ENCODE peak calls at places on chromosome X, in six cellular contexts. E is fibroblast of pulmonary artery, K is SW 1271, O is RPMI8226, T is caudate nucleus, R is right atrium auricular region. W is an unnamed sample.

GRCh38 chrX:39477031-39477430 is 620.7 kb downstream of the BCOR start:
- DNase-seq in R (no peak), T (no peak), E (no peak), K (no peak), O (no peak), W (no peak)

GRCh38 chrX:98380556-98380955 is 1496.8 kb downstream of the RPA4 start:
- DNase-seq in O (no peak), T (no peak), K (no peak), R (no peak), E (no peak), W (no peak)

GRCh38 chrX:153477039-153477438 is 6.7 kb upstream of the HAUS7 start:
- DNase-seq in R (no peak), T (no peak), O (no peak), K (no peak), E (peak), W (no peak)

GRCh38 chrX:28010875-28011274 is 29.6 kb upstream of the DCAF8L1 start:
- DNase-seq in T (no peak), R (no peak), E (no peak), O (no peak), K (no peak), W (no peak)

GRCh38 chrX:19846995-19847790 is 40.2 kb downstream of the SH3KBP1 start:
- DNase-seq in E (peak), R (peak), K (no peak), T (no peak), O (no peak), W (peak)

GRCh38 chrX:34343001-34343400 is 210.9 kb upstream of the FAM47A start:
- DNase-seq in R (no peak), E (no peak), T (no peak), O (no peak), K (no peak), W (no peak)

GRCh38 chrX:41303013-41303412 is 30.9 kb upstream of the DDX3X start:
- DNase-seq in K (no peak), R (no peak), O (no peak), E (no peak), T (no peak), W (no peak)

GRCh38 chrX:155262970-155263754 is 1.1 kb downstream of the RAB39B start:
- DNase-seq in T (no peak), K (no peak), R (no peak), O (no peak), E (no peak), W (no peak)

GRCh38 chrX:136194546-136194945 is 47.2 kb downstream of the FHL1 start:
- DNase-seq in E (no peak), T (no peak), R (no peak), K (no peak), O (no peak), W (no peak)

GRCh38 chrX:119999087-119999634 is 55.6 kb upstream of the NKAP start:
- DNase-seq in E (no peak), O (no peak), T (no peak), K (no peak), R (no peak), W (no peak)

GRCh38 chrX:115460565-115460888 is 100.4 kb upstream of the PLS3 start:
- DNase-seq in K (no peak), O (no peak), R (no peak), E (peak), T (no peak), W (no peak)

GRCh38 chrX:100673397-100673953 is 29.5 kb downstream of the SRPX2 start:
- DNase-seq in E (peak), K (no peak), R (no peak), T (no peak), O (no peak), W (no peak)

GRCh38 chrX:39613508-39613921 is 484.2 kb downstream of the BCOR start:
- DNase-seq in E (peak), K (no peak), R (no peak), T (no peak), O (no peak), W (no peak)

GRCh38 chrX:11665144-11666040 is at the start of gene ARHGAP6:
- DNase-seq in T (no peak), K (peak), E (peak), O (no peak), R (no peak), W (no peak)

GRCh38 chrX:154378059-154378798 is 866 bp upstream of the EMD start:
- DNase-seq in T (peak), O (peak), E (peak), K (peak), R (no peak), W (no peak)

GRCh38 chrX:120753413-120754251 is 122.0 kb downstream of the CT47B1 start:
- DNase-seq in T (no peak), K (no peak), O (no peak), R (no peak), E (no peak), W (no peak)

GRCh38 chrX:126723881-126724280 is 95.6 kb upstream of the PRR32 start:
- DNase-seq in E (no peak), K (no peak), O (no peak), T (no peak), R (no peak), W (no peak)

GRCh38 chrX:68490644-68491043 is 8.2 kb upstream of the YIPF6 start:
- DNase-seq in T (no peak), E (peak), O (peak), K (peak), R (no peak), W (no peak)

GRCh38 chrX:105876658-105877057 is 54.3 kb downstream of the NRK start:
- DNase-seq in E (peak), K (no peak), T (no peak), R (no peak), O (peak), W (no peak)

GRCh38 chrX:72382199-72382590 is 76.5 kb upstream of the CITED1 start:
- DNase-seq in T (no peak), K (no peak), O (no peak), R (no peak), E (peak), W (no peak)

GRCh38 chrX:68932611-68933010 is 103.8 kb downstream of the EFNB1 start:
- DNase-seq in K (no peak), O (no peak), E (peak), T (no peak), R (no peak), W (no peak)

GRCh38 chrX:41655631-41656030 is 33.1 kb upstream of the GPR34 start:
- DNase-seq in K (no peak), O (no peak), T (no peak), E (peak), R (no peak), W (no peak)

GRCh38 chrX:94435799-94436198 is 761.8 kb downstream of the FAM133A start:
- DNase-seq in E (no peak), R (no peak), T (no peak), O (no peak), K (no peak), W (no peak)

W was measured in coronary artery.